ENCODE peak calls at places on chromosomes 12 and 14, in nine cellular contexts. T, V, Q, H, F, M, U, A and Z are unnamed samples.

GRCh38 chr12:38906482-38907170 is 1.2 kb upstream of the CPNE8 start:
- DNase-seq in T (peak; percentile 88), V (peak; percentile 53), Q (peak; percentile 71), H (peak; percentile 96), F (peak; percentile 90), M (peak; percentile 91), U (peak; percentile 90), A (peak; percentile 87), Z (peak; percentile 89)

GRCh38 chr14:81980601-81981310 is 447.1 kb upstream of the SEL1L start:
- DNase-seq in T (no peak), V (no peak), Q (no peak), H (no peak), F (no peak), M (no peak), U (no peak), A (no peak), Z (no peak)

GRCh38 chr12:112852127-112852526 is 54.6 kb upstream of the OAS1 start:
- DNase-seq in T (no peak), V (no peak), Q (no peak), H (no peak), F (no peak), M (no peak), U (no peak), A (no peak), Z (no peak)

GRCh38 chr12:115335594-115335993 is 651.6 kb upstream of the TBX3 start:
- DNase-seq in T (no peak), V (no peak), Q (no peak), H (no peak), F (peak; percentile 54), M (no peak), U (no peak), A (no peak), Z (no peak)

GRCh38 chr14:68284834-68285233 is 465.3 kb downstream of the RAD51B start:
- DNase-seq in T (no peak), V (no peak), Q (no peak), H (no peak), F (no peak), M (no peak), U (no peak), A (no peak), Z (no peak)

GRCh38 chr14:80955434-80955939 is at the start of gene TSHR:
- DNase-seq in T (no peak), V (no peak), Q (no peak), H (peak; percentile 23), F (peak; percentile 4), M (peak; percentile 49), U (no peak), A (no peak), Z (no peak)

GRCh38 chr12:22173154-22173553 is 127.1 kb downstream of the CMAS start:
- DNase-seq in T (no peak), V (no peak), Q (no peak), H (no peak), F (no peak), M (no peak), U (no peak), A (no peak), Z (peak; percentile 33)

GRCh38 chr12:12807970-12808702 is 5.0 kb upstream of the DDX47 start:
- DNase-seq in T (no peak), V (peak; percentile 50), Q (no peak), H (no peak), F (peak; percentile 82), M (no peak), U (no peak), A (peak; percentile 34), Z (peak; percentile 62)

GRCh38 chr14:63470877-63471565 is 72.2 kb downstream of the PPP2R5E start:
- DNase-seq in T (peak; percentile 79), V (peak; percentile 47), Q (peak; percentile 84), H (no peak), F (no peak), M (no peak), U (no peak), A (no peak), Z (peak; percentile 81)

GRCh38 chr14:50943943-50944646 is at the start of gene PYGL:
- DNase-seq in T (peak; percentile 77), V (peak; percentile 66), Q (peak; percentile 63), H (peak; percentile 89), F (peak; percentile 60), M (peak; percentile 84), U (peak; percentile 76), A (peak; percentile 82), Z (peak; percentile 59)

GRCh38 chr12:91778938-91779400 is 366.7 kb downstream of the BTG1 start:
- DNase-seq in T (peak; percentile 96), V (peak; percentile 93), Q (peak; percentile 93), H (no peak), F (peak; percentile 3), M (no peak), U (peak; percentile 28), A (peak; percentile 7), Z (peak; percentile 82)

GRCh38 chr12:132506730-132507538 is 17.0 kb downstream of the FBRSL1 start:
- DNase-seq in T (no peak), V (peak; percentile 81), Q (peak; percentile 88), H (no peak), F (peak; percentile 91), M (peak; percentile 93), U (peak; percentile 69), A (peak; percentile 86), Z (peak; percentile 69)

GRCh38 chr12:115354007-115354452 is 670.1 kb upstream of the TBX3 start:
- DNase-seq in T (peak; percentile 85), V (peak; percentile 97), Q (peak; percentile 98), H (no peak), F (peak; percentile 29), M (no peak), U (peak; percentile 89), A (peak; percentile 68), Z (peak; percentile 98)

GRCh38 chr12:103499571-103499970 is 3.8 kb upstream of the C12orf42 start:
- DNase-seq in T (no peak), V (no peak), Q (no peak), H (no peak), F (no peak), M (no peak), U (no peak), A (no peak), Z (no peak)

GRCh38 chr12:42763682-42764081 is 174.1 kb upstream of the PRICKLE1 start:
- DNase-seq in T (no peak), V (no peak), Q (no peak), H (no peak), F (no peak), M (no peak), U (no peak), A (no peak), Z (no peak)

GRCh38 chr14:65421201-65421981 is 8.9 kb downstream of the FUT8 start:
- DNase-seq in T (peak; percentile 23), V (peak; percentile 69), Q (peak; percentile 68), H (peak; percentile 9), F (no peak), M (no peak), U (no peak), A (no peak), Z (peak; percentile 65)

GRCh38 chr14:72924332-72924731 is 1.9 kb upstream of the DCAF4 start:
- DNase-seq in T (peak; percentile 35), V (no peak), Q (no peak), H (no peak), F (peak; percentile 41), M (peak; percentile 81), U (peak; percentile 30), A (peak; percentile 31), Z (no peak)

GRCh38 chr12:5796171-5797091 is 148.6 kb downstream of the ANO2 start:
- DNase-seq in T (peak; percentile 28), V (no peak), Q (no peak), H (peak; percentile 83), F (no peak), M (peak; percentile 85), U (no peak), A (no peak), Z (no peak)

GRCh38 chr12:124217508-124217981 is 77.3 kb upstream of the RFLNA start:
- DNase-seq in T (no peak), V (no peak), Q (peak; percentile 12), H (peak; percentile 70), F (no peak), M (no peak), U (no peak), A (no peak), Z (no peak)

GRCh38 chr12:124913474-124914391 is 717 bp downstream of the UBC start:
- DNase-seq in T (peak; percentile 94), V (peak; percentile 50), Q (peak; percentile 84), H (peak; percentile 90), F (peak; percentile 86), M (peak; percentile 96), U (peak; percentile 84), A (peak; percentile 88), Z (peak; percentile 62)

GRCh38 chr12:40227447-40227846 is 2.6 kb downstream of the LRRK2 start:
- DNase-seq in T (no peak), V (no peak), Q (no peak), H (no peak), F (no peak), M (no peak), U (no peak), A (no peak), Z (no peak)

DNA sequence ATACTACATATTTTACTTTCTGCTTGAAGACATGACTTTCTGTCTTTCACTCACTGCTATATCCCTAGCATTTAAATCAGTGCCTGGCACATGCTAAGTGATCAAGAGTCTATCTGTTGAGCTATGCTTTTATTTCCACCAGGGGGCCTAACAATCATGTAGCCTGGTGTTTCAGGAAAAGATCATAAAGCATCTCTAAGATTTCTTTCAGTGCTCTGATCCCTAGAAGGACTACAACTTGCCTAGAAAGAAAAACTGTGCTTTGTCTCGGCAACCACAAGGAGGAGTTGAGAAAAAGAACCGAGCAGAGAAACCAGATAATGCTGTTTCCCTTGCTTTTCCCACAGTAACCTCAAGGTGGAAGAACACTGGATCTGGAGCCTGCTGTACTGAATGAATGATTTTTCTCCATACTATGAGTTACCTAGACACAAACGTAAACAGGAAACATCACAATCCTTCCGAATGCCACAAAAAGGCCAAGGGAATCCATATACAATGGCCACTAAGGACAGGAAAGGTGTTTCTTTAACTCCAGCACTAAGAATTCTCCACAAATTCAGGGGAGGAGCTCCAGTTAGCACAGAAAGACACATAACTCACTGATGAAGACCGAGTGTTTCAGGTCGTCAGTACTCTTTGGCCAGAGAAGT is 1.2 kb downstream of the CRY1 start:
- DNase-seq in T (peak; percentile 98), V (peak; percentile 85), Q (peak; percentile 98), H (peak; percentile 85), F (peak; percentile 38), M (no peak), U (peak; percentile 34), A (no peak), Z (peak; percentile 97)
- TF ChIP-seq CTCF in T (peak; percentile 75), V (peak; percentile 92), Q (peak; percentile 80), H (peak; percentile 80), F (peak; percentile 79), M (peak; percentile 49), U (peak; percentile 83), A (peak; percentile 70), Z (peak; percentile 79)

GRCh38 chr12:51023625-51024395 is 2.4 kb downstream of the SLC11A2 start:
- DNase-seq in T (no peak), V (no peak), Q (peak; percentile 40), H (no peak), F (no peak), M (no peak), U (no peak), A (no peak), Z (peak; percentile 22)
- H3K4me3 ChIP-seq in T (no peak overlapping the region), V (peak overlapping the region; percentile 76), Q (peak overlapping the region; percentile 89), H (peak overlapping the region; percentile 56), F (no peak overlapping the region), M (peak overlapping the region; percentile 66), U (peak overlapping the region; percentile 93), A (peak overlapping the region; percentile 72), Z (peak overlapping the region; percentile 87)

GRCh38 chr14:103123634-103124500 is 606 bp downstream of the TNFAIP2 start:
- DNase-seq in T (peak; percentile 70), V (no peak), Q (peak; percentile 33), H (peak; percentile 61), F (peak; percentile 51), M (peak; percentile 81), U (peak; percentile 72), A (peak; percentile 72), Z (peak; percentile 34)
- TF ChIP-seq CTCF in T (peak; percentile 58), V (peak; percentile 29), Q (peak; percentile 45), H (peak; percentile 43), F (peak; percentile 61), M (no peak), U (peak; percentile 8), A (peak; percentile 43), Z (peak; percentile 54)

GRCh38 chr14:103624860-103625259 is 4.2 kb upstream of the KLC1 start:
- DNase-seq in T (peak; percentile 81), V (peak; percentile 81), Q (no peak), H (peak; percentile 31), F (peak; percentile 63), M (peak; percentile 68), U (peak; percentile 84), A (peak; percentile 82), Z (peak; percentile 83)
- H3K4me3 ChIP-seq in T (no peak overlapping the region), V (no peak overlapping the region), Q (no peak overlapping the region), H (no peak overlapping the region), F (no peak overlapping the region), M (no peak overlapping the region), U (no peak overlapping the region), A (no peak overlapping the region), Z (no peak overlapping the region)